ENCODE peak calls at places on chromosomes 12 and 14, in eight cellular contexts. B is HS-5, X is NCI-H2081 treated with DMSO at 0.1 percent for 48 hours, P is mucosa of gallbladder, D is stomach, R is A549, S is amygdala, M is foreskin fibroblast. H is an unnamed sample.

GRCh38 chr14:70702154-70702553 is 60.4 kb downstream of the TTC9 start:
- DNase-seq in B (no peak), X (no peak), P (no peak), D (no peak), R (no peak), S (no peak), M (no peak), H (peak; percentile 75)

GRCh38 chr14:73567951-73568885 is 795 bp upstream of the ACOT2 start:
- DNase-seq in B (no peak), X (no peak), P (no peak), D (no peak), R (no peak), S (no peak), M (peak; percentile 23), H (no peak)

GRCh38 chr12:24034160-24034559 is 84.7 kb upstream of the SOX5 start:
- DNase-seq in B (no peak), X (no peak), P (no peak), D (no peak), R (no peak), S (no peak), M (no peak), H (no peak)

GRCh38 chr12:52197371-52198231 is 5.8 kb upstream of the KRT80 start:
- DNase-seq in B (no peak), X (peak; percentile 46), P (no peak), D (peak; percentile 57), R (no peak), S (no peak), M (no peak), H (peak; percentile 91)

GRCh38 chr12:87165733-87166375 is 863.3 kb downstream of the C12orf50 start:
- DNase-seq in B (no peak), X (no peak), P (no peak), D (no peak), R (no peak), S (no peak), M (no peak), H (no peak)

GRCh38 chr12:108605000-108605689 is 7.3 kb upstream of the TMEM119 start:
- DNase-seq in B (no peak), X (no peak), P (no peak), D (no peak), R (no peak), S (no peak), M (no peak), H (no peak)

GRCh38 chr12:12582895-12583303 is 20.2 kb upstream of the DUSP16 start:
- DNase-seq in B (no peak), X (no peak), P (no peak), D (no peak), R (peak; percentile 79), S (no peak), M (peak; percentile 49), H (peak; percentile 55)

GRCh38 chr12:12999959-13000615 is at the start of gene HEBP1:
- DNase-seq in B (peak; percentile 41), X (no peak), P (peak; percentile 95), D (peak; percentile 97), R (peak; percentile 90), S (peak; percentile 99), M (peak; percentile 91), H (peak; percentile 94)

GRCh38 chr14:88962356-88962755 is 137.9 kb downstream of the TTC8 start:
- DNase-seq in B (no peak), X (no peak), P (no peak), D (no peak), R (no peak), S (no peak), M (no peak), H (no peak)

GRCh38 chr12:60522684-60523083 is 926.9 kb downstream of the SLC16A7 start:
- DNase-seq in B (no peak), X (no peak), P (no peak), D (no peak), R (no peak), S (peak; percentile 41), M (no peak), H (no peak)

GRCh38 chr14:69485261-69485660 is 733 bp downstream of the PLEKHD1 start:
- DNase-seq in B (no peak), X (no peak), P (no peak), D (no peak), R (no peak), S (no peak), M (no peak), H (no peak)

H was measured in thyroid gland.